ENCODE peak calls at places on chromosomes 1 and 21, in ten cellular contexts. G, P, M, K, X, Y, O, B, Z and N are unnamed samples.

GRCh38 chr1:227042292-227042691 is 102.2 kb downstream of the COQ8A start:
- DNase-seq in G (no peak), P (no peak), M (no peak), K (no peak), X (no peak), Y (no peak), O (no peak), B (no peak), Z (no peak), N (no peak)

GRCh38 chr1:155010211-155010918 is 7.8 kb downstream of the ZBTB7B start:
- DNase-seq in G (peak), P (no peak), M (no peak), K (no peak), X (no peak), Y (no peak), O (no peak), B (no peak), Z (no peak), N (peak)

GRCh38 chr21:38386967-38387366 is 111.3 kb downstream of the ERG start:
- DNase-seq in G (no peak), P (peak), M (no peak), K (no peak), X (peak), Y (no peak), O (no peak), B (peak), Z (no peak), N (no peak)

GRCh38 chr1:224852901-224853568 is 76.4 kb upstream of the DNAH14 start:
- DNase-seq in G (no peak), P (peak), M (peak), K (no peak), X (peak), Y (peak), O (peak), B (peak), Z (no peak), N (no peak)

GRCh38 chr1:234206651-234207284 is 166.5 kb upstream of the COA6 start:
- DNase-seq in G (no peak), P (peak), M (peak), K (no peak), X (peak), Y (peak), O (peak), B (peak), Z (peak), N (peak)

GRCh38 chr1:244048566-244049141 is 2.4 kb upstream of the ZBTB18 start:
- DNase-seq in G (no peak), P (no peak), M (no peak), K (no peak), X (no peak), Y (no peak), O (no peak), B (no peak), Z (no peak), N (no peak)

GRCh38 chr1:112237983-112238515 is 158.0 kb upstream of the CTTNBP2NL start:
- DNase-seq in G (peak), P (no peak), M (no peak), K (no peak), X (peak), Y (no peak), O (no peak), B (no peak), Z (no peak), N (no peak)

GRCh38 chr1:7456683-7457082 is 314.4 kb upstream of the VAMP3 start:
- DNase-seq in G (no peak), P (no peak), M (no peak), K (no peak), X (no peak), Y (no peak), O (no peak), B (no peak), Z (no peak), N (no peak)

GRCh38 chr1:201748331-201748730 is 80.6 kb upstream of the IPO9 start:
- DNase-seq in G (no peak), P (peak), M (peak), K (no peak), X (peak), Y (peak), O (no peak), B (peak), Z (no peak), N (no peak)

GRCh38 chr1:109547412-109548320 is 749 bp upstream of the GNAI3 start:
- DNase-seq in G (peak), P (no peak), M (no peak), K (no peak), X (peak), Y (peak), O (no peak), B (peak), Z (no peak), N (no peak)

GRCh38 chr1:93076268-93076667 is 2.8 kb upstream of the MTF2 start:
- DNase-seq in G (no peak), P (no peak), M (no peak), K (no peak), X (no peak), Y (no peak), O (no peak), B (no peak), Z (no peak), N (no peak)

GRCh38 chr1:23557471-23558124 is 1.7 kb downstream of the ID3 start:
- DNase-seq in G (peak), P (peak), M (no peak), K (no peak), X (peak), Y (no peak), O (no peak), B (no peak), Z (no peak), N (no peak)

GRCh38 chr1:7220007-7220406 is 434.8 kb downstream of the CAMTA1 start:
- DNase-seq in G (no peak), P (peak), M (peak), K (no peak), X (no peak), Y (peak), O (no peak), B (no peak), Z (no peak), N (no peak)

GRCh38 chr1:15916417-15916816 is 59.5 kb downstream of the ZBTB17 start:
- DNase-seq in G (no peak), P (no peak), M (peak), K (no peak), X (peak), Y (peak), O (no peak), B (peak), Z (no peak), N (no peak)
- H3K4me3 ChIP-seq in G (no peak), P (no peak), M (no peak), K (no peak), X (no peak), Y (no peak), O (no peak), B (peak), Z (no peak), N (no peak)

GRCh38 chr1:113980120-113980519 is 846 bp downstream of the OLFML3 start:
- DNase-seq in G (peak), P (peak), M (peak), K (no peak), X (no peak), Y (peak), O (no peak), B (no peak), Z (peak), N (peak)

GRCh38 chr1:113983826-113984225 is 4.6 kb downstream of the OLFML3 start:
- DNase-seq in G (no peak), P (no peak), M (no peak), K (no peak), X (peak), Y (no peak), O (no peak), B (no peak), Z (no peak), N (no peak)

GRCh38 chr1:113981962-113982931 is 3.0 kb downstream of the OLFML3 start:
- DNase-seq in G (peak), P (peak), M (peak), K (no peak), X (peak), Y (peak), O (no peak), B (peak), Z (peak), N (peak)

GRCh38 chr1:113984710-113985109 is 5.4 kb downstream of the OLFML3 start:
- DNase-seq in G (no peak), P (peak), M (no peak), K (no peak), X (no peak), Y (no peak), O (no peak), B (no peak), Z (no peak), N (no peak)

DNA sequence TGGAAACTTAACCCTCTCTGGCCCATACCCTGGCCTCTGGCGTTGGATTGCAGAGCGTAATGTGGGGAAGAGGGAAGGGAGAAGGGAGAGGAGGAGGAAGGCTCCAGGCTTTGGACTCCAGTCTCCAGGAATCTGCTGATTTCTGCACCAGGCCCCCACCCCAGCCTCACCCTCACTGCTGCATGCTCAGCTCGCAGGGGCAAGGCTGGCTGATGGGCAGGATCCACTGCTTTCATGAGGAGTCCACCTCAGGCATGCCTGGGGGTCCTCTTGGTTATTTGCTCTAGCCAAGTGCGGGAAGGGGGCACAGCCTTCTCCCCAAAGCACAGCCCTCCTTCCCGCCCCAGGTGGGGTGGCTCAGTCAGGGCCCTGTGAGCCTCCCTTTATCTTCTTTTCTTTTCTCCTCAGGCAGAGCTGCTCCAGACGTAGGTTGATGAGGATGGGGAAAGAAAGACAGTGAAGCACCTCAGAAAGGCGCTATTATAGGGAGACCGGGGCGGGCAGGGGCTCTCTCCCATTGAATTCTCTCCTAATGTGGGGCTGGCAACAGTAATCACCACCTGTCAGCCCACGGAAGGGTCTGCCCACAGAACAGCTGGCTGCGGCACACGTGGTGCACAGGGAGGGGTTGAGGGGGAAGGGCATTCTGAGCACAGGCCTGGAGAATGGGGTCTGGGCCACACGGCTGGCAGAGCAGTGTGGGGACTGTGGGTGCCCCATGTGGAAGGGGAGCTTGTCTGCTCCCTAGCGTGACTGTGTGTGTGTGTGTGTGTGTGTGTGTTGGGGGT is 3.9 kb downstream of the OLFML3 start:
- DNase-seq in G (no peak), P (no peak), M (no peak), K (no peak), X (no peak), Y (no peak), O (no peak), B (no peak), Z (no peak), N (no peak)
- H3K4me3 ChIP-seq in G (no peak), P (no peak), M (peak), K (peak), X (no peak), Y (peak), O (no peak), B (peak), Z (peak), N (no peak)

DNA sequence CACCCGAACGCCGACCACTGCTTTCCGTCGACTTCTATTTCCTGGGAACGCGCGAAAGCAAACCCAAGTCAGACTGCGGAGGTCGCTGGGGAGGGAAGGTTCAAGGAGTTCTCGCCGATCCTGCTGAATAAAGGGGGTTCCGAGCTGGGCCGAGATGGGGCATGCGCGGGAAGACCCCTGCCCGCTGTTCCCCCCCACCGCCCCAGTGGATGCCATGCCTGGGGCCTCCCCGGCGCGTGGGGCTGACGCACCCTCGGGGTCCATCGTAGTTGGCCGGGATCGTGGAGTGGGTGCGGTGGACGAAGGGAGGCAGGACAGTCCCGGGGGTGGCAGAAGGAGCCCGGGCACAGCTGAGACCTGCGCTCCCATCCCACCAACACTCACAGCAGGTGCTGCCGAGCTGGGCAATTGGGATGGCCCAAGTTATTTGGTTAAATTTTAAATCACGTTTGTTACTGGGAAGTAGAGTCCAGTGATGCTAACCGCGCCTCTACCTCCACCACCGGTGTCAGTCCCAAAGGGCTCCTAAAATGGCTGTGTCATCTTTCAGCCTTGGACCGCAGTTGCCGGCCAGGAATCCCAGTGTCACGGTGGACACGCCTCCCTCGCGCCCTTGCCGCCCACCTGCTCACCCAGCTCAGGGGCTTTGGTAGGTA is 745 bp downstream of the MX1 start:
- DNase-seq in G (no peak), P (no peak), M (no peak), K (no peak), X (no peak), Y (no peak), O (no peak), B (no peak), Z (no peak), N (no peak)
- H3K4me3 ChIP-seq in G (peak), P (peak), M (peak), K (peak), X (peak), Y (peak), O (peak), B (peak), Z (peak), N (peak)

GRCh38 chr1:68051475-68051874 is 1.0 kb upstream of the DIRAS3 start:
- DNase-seq in G (peak), P (peak), M (peak), K (no peak), X (peak), Y (peak), O (no peak), B (peak), Z (peak), N (peak)
- H3K4me3 ChIP-seq in G (no peak), P (peak), M (peak), K (peak), X (peak), Y (peak), O (no peak), B (peak), Z (peak), N (peak)

GRCh38 chr1:241640867-241641542 is 836 bp upstream of the CHML start:
- DNase-seq in G (peak), P (no peak), M (no peak), K (no peak), X (peak), Y (no peak), O (peak), B (peak), Z (no peak), N (no peak)
- H3K4me3 ChIP-seq in G (peak), P (no peak), M (peak), K (peak), X (peak), Y (no peak), O (peak), B (peak), Z (peak), N (no peak)

GRCh38 chr1:1243807-1244191 is 2.7 kb downstream of the C1QTNF12 start:
- DNase-seq in G (no peak), P (no peak), M (no peak), K (no peak), X (no peak), Y (no peak), O (no peak), B (no peak), Z (no peak), N (no peak)
- H3K4me3 ChIP-seq in G (peak), P (no peak), M (no peak), K (no peak), X (no peak), Y (no peak), O (no peak), B (no peak), Z (peak), N (no peak)

DNA sequence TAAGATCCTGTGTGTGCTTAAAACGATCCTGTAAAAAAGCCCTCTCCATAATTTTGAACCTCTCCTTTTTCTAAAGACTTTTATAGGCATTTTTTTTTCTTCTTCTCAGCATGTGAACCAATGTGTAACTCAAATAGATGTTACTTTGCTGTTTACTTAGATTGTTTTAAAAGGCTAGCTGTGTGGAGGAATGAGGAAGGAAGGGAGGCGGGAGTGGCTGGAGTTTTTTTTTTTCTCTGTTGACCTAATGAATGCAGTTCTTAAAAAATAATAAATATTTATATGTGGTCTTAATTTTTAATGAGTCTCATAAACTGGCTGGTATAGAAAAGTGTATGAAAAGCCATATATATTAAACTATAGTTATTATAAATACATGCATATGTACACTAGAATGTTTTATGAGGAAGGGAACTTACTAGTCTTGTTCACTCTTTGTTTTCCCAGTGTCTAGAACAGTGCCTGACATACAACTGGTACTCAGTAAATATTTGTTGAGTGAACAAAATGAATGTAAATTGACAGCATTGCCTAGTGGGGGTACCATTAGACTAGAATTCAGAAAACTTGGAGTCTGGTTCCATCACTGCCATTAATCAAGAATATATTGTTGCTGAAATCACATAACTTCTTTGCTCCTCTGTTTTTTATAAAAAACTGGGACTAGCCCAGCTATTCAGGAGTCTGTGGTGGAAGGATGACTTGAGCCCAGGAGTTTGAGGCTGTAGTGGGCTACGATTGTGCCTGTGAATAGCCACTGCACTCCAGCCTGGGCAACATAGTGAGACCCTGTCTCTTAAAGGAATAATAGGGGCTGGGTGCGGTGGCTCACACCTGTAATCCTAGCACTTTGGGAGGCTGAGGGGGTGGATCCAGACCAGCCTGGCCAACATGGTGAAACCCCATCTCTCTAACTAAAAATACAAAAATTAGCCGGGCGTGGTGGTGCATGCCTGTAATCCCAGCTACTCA is 51.0 kb downstream of the NFIA start:
- DNase-seq in G (no peak), P (peak), M (no peak), K (no peak), X (peak), Y (no peak), O (no peak), B (no peak), Z (no peak), N (no peak)
- H3K4me3 ChIP-seq in G (no peak), P (no peak), M (no peak), K (no peak), X (no peak), Y (no peak), O (peak), B (no peak), Z (peak), N (no peak)

DNA sequence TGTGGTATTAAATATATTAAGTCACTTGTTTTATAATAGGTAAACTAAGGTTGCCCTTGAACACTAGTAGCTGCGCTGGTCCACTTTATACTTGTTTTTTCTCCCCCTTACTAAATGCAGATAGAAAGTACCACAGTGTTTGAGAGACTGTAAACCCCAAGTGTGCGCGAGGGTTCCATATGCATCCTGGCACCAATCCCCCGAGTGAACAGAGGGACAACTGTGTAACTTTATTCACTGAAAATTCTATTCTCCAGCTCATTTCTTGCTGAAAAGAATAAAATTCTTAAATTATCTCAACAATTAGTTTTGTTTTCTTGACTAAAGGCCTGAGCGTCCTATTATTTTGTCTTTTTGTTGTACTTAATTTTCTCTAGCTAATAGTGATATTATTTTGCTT is 1.9 kb downstream of the RSRP1 start:
- DNase-seq in G (no peak), P (no peak), M (no peak), K (no peak), X (no peak), Y (no peak), O (no peak), B (no peak), Z (no peak), N (no peak)
- H3K4me3 ChIP-seq in G (peak), P (peak), M (peak), K (peak), X (peak), Y (peak), O (peak), B (peak), Z (peak), N (peak)